ENCODE peak calls at places on chromosomes 4 and X, in six cellular contexts. T, I, O, C, J and D are unnamed samples.

GRCh38 chrX:150085881-150086280 is 147.6 kb upstream of the EOLA2 start:
- DNase-seq in T (no peak), I (no peak), O (no peak), C (no peak), J (no peak), D (no peak)

GRCh38 chrX:24090300-24091200 is 35.8 kb downstream of the EIF2S3 start:
- DNase-seq in T (no peak), I (no peak), O (no peak), C (no peak), J (no peak), D (no peak)

GRCh38 chr4:84051728-84052127 is 447.4 kb downstream of the NKX6-1 start:
- DNase-seq in T (no peak), I (no peak), O (no peak), C (peak), J (no peak), D (no peak)

GRCh38 chr4:67988986-67989385 is 25.7 kb upstream of the TMPRSS11A start:
- DNase-seq in T (no peak), I (no peak), O (no peak), C (no peak), J (no peak), D (no peak)

GRCh38 chr4:112862318-112862674 is 187.2 kb upstream of the ANK2 start:
- DNase-seq in T (no peak), I (no peak), O (no peak), C (no peak), J (no peak), D (no peak)

GRCh38 chr4:148054275-148054674 is 322.4 kb downstream of the ARHGAP10 start:
- DNase-seq in T (no peak), I (no peak), O (no peak), C (no peak), J (no peak), D (no peak)

GRCh38 chr4:127623755-127624087 is 9.0 kb upstream of the INTU start:
- DNase-seq in T (no peak), I (no peak), O (peak), C (no peak), J (peak), D (no peak)

GRCh38 chr4:98642991-98643426 is 15.4 kb downstream of the TSPAN5 start:
- DNase-seq in T (no peak), I (no peak), O (peak), C (no peak), J (peak), D (no peak)

GRCh38 chr4:13963601-13964000 is 336.1 kb upstream of the BOD1L1 start:
- DNase-seq in T (no peak), I (no peak), O (no peak), C (no peak), J (no peak), D (no peak)

GRCh38 chr4:108166441-108167315 is 2.1 kb downstream of the LEF1 start:
- DNase-seq in T (peak), I (no peak), O (no peak), C (peak), J (peak), D (no peak)

GRCh38 chrX:34987646-34988045 is 45.0 kb downstream of the FAM47B start:
- DNase-seq in T (no peak), I (no peak), O (no peak), C (peak), J (no peak), D (no peak)

GRCh38 chr4:104966349-104967033 is 180.2 kb upstream of the TET2 start:
- DNase-seq in T (no peak), I (no peak), O (peak), C (no peak), J (peak), D (no peak)

GRCh38 chr4:147709999-147710398 is 21.9 kb upstream of the ARHGAP10 start:
- DNase-seq in T (no peak), I (no peak), O (no peak), C (no peak), J (no peak), D (no peak)

GRCh38 chr4:25532579-25532978 is 123.1 kb upstream of the SLC34A2 start:
- DNase-seq in T (no peak), I (no peak), O (no peak), C (no peak), J (no peak), D (no peak)

GRCh38 chrX:54482839-54483593 is 13.0 kb downstream of the FGD1 start:
- DNase-seq in T (no peak), I (no peak), O (no peak), C (peak), J (peak), D (no peak)

GRCh38 chr4:176290520-176290919 is 21.5 kb upstream of the ASB5 start:
- DNase-seq in T (no peak), I (no peak), O (no peak), C (no peak), J (no peak), D (no peak)

GRCh38 chr4:52712991-52713275 is 38.3 kb downstream of the ERVMER34-1 start:
- DNase-seq in T (no peak), I (no peak), O (no peak), C (no peak), J (no peak), D (no peak)

GRCh38 chrX:70196961-70197805 is 19.9 kb downstream of the DGAT2L6 start:
- DNase-seq in T (peak), I (no peak), O (peak), C (peak), J (peak), D (no peak)

GRCh38 chr4:151436093-151436518 is 27.1 kb downstream of the FHIP1A start:
- DNase-seq in T (no peak), I (no peak), O (no peak), C (no peak), J (no peak), D (no peak)

GRCh38 chrX:136369377-136369776 is 68.6 kb downstream of the ADGRG4 start:
- DNase-seq in T (no peak), I (no peak), O (no peak), C (no peak), J (no peak), D (no peak)

GRCh38 chr4:14837860-14838259 is 164.4 kb upstream of the CPEB2 start:
- DNase-seq in T (no peak), I (no peak), O (no peak), C (no peak), J (no peak), D (no peak)

GRCh38 chr4:121077496-121077895 is 5.2 kb upstream of the NDNF start:
- DNase-seq in T (no peak), I (no peak), O (no peak), C (peak), J (no peak), D (no peak)

GRCh38 chr4:41796545-41797210 is 48.2 kb upstream of the PHOX2B start:
- DNase-seq in T (no peak), I (no peak), O (no peak), C (peak), J (no peak), D (no peak)

GRCh38 chrX:112832481-112833095 is 8.0 kb downstream of the AMOT start:
- DNase-seq in T (no peak), I (no peak), O (peak), C (peak), J (peak), D (no peak)

GRCh38 chr4:106314960-106315359 is 1.0 kb downstream of the TBCK start:
- DNase-seq in T (no peak), I (no peak), O (no peak), C (no peak), J (no peak), D (no peak)

GRCh38 chr4:186727977-186728519 is 4.4 kb upstream of the FAT1 start:
- DNase-seq in T (no peak), I (no peak), O (peak), C (peak), J (peak), D (no peak)
- TF ChIP-seq CTCF in T (no peak), I (no peak), O (peak), C (peak), J (peak), D (no peak)

GRCh38 chrX:115939070-115939469 is 231.5 kb upstream of the AGTR2 start:
- DNase-seq in T (no peak), I (no peak), O (no peak), C (no peak), J (no peak), D (no peak)
- H3K27ac ChIP-seq in T (no peak), I (no peak), O (no peak), C (no peak), J (no peak), D (no peak)

GRCh38 chr4:87006531-87007344 is 71.9 kb downstream of the AFF1 start:
- DNase-seq in T (peak), I (peak), O (peak), C (peak), J (peak), D (peak)

GRCh38 chr4:87011340-87012034 is 76.7 kb downstream of the AFF1 start:
- DNase-seq in T (peak), I (no peak), O (peak), C (no peak), J (peak), D (no peak)

GRCh38 chr4:87007345-87008181 is 72.8 kb downstream of the AFF1 start:
- DNase-seq in T (peak), I (peak), O (peak), C (peak), J (peak), D (peak)

GRCh38 chr4:87010192-87010591 is 75.4 kb downstream of the AFF1 start:
- DNase-seq in T (no peak), I (no peak), O (no peak), C (no peak), J (no peak), D (no peak)

GRCh38 chr4:87009095-87009648 is 74.4 kb downstream of the AFF1 start:
- DNase-seq in T (no peak), I (no peak), O (no peak), C (no peak), J (no peak), D (no peak)
- TF ChIP-seq CTCF in T (no peak), I (no peak), O (no peak), C (no peak), J (no peak), D (no peak)

GRCh38 chr4:123651127-123651526 is 254.5 kb downstream of the SPRY1 start:
- DNase-seq in T (no peak), I (no peak), O (no peak), C (no peak), J (peak), D (no peak)

GRCh38 chr4:123652501-123652900 is 255.9 kb downstream of the SPRY1 start:
- DNase-seq in T (no peak), I (no peak), O (no peak), C (no peak), J (no peak), D (no peak)

GRCh38 chr4:123651536-123652175 is 255.1 kb downstream of the SPRY1 start:
- DNase-seq in T (no peak), I (no peak), O (no peak), C (no peak), J (no peak), D (no peak)

GRCh38 chr4:123649248-123649643 is 252.7 kb downstream of the SPRY1 start:
- DNase-seq in T (no peak), I (no peak), O (no peak), C (no peak), J (no peak), D (no peak)

GRCh38 chr4:123649644-123650356 is 253.2 kb downstream of the SPRY1 start:
- DNase-seq in T (no peak), I (peak), O (peak), C (peak), J (peak), D (no peak)
- H3K27ac ChIP-seq in T (no peak), I (peak), O (peak), C (peak), J (peak), D (peak)

DNA sequence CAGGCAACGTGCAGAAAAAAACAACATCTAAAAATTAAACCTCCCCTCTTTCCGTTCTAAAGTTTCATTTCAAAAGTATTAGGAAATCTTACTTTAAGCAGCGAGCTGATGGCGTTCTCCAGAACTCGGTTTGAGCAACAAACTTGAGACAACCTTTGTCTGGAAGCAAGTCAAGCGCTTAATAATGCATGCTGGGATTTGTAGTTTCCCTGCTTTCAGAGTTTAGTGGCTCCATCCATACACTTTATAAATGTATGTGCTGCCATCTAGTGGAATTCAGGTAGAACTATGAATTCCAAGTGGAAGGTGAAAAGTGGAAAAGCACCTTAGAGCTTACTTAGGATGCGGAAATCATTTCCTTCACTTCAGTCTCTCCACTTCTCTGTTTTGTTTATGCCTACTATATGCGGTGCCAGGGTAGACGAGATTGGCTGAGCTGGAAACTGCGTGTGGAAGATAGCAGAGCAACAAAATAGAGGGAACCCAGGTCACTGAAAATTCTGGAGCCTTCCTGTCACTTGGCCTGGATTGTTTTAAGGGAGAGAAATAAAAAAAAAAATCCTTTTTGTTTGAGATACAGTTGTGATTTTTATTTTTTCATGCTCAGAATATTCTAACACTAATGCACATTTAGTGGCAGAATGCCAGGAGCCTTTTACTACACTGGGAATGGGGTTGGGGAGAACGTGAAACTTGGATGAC is at the start of gene BDH2:
- DNase-seq in T (peak), I (no peak), O (peak), C (peak), J (peak), D (peak)
- TF ChIP-seq CTCF in T (peak), I (peak), O (peak), C (peak), J (peak), D (peak)